ENCODE peak calls at places on chromosomes 2 and 18, in five cellular contexts. Q is K562, I is brain microvascular endothelial cell, D is ovary, L is lung. U is an unnamed sample.

GRCh38 chr2:171883275-171883893 is 10.7 kb downstream of the SLC25A12 start:
- DNase-seq in D (no peak), L (no peak), Q (no peak), I (no peak), U (no peak)

GRCh38 chr2:69817739-69818494 is 11.5 kb upstream of the GMCL1 start:
- DNase-seq in Q (peak), L (no peak), I (no peak), D (no peak), U (no peak)

GRCh38 chr18:22439447-22439846 is 21.7 kb upstream of the CTAGE1 start:
- DNase-seq in I (peak), L (no peak), Q (no peak), D (no peak), U (no peak)

GRCh38 chr2:62870966-62871365 is 165.5 kb downstream of the EHBP1 start:
- DNase-seq in Q (no peak), L (no peak), I (no peak), D (no peak), U (no peak)

GRCh38 chr2:36683002-36683401 is 13.5 kb upstream of the VIT start:
- DNase-seq in Q (no peak), D (no peak), I (no peak), L (no peak), U (no peak)

GRCh38 chr2:155679647-155680046 is 652.9 kb downstream of the NR4A2 start:
- DNase-seq in D (no peak), Q (no peak), I (no peak), L (no peak), U (no peak)

GRCh38 chr18:79947881-79948610 is 3.4 kb downstream of the SLC66A2 start:
- DNase-seq in I (no peak), L (no peak), Q (no peak), D (peak), U (peak)

GRCh38 chr18:4299395-4299794 is 155.7 kb downstream of the DLGAP1 start:
- DNase-seq in Q (no peak), L (no peak), D (no peak), I (no peak), U (no peak)

DNA sequence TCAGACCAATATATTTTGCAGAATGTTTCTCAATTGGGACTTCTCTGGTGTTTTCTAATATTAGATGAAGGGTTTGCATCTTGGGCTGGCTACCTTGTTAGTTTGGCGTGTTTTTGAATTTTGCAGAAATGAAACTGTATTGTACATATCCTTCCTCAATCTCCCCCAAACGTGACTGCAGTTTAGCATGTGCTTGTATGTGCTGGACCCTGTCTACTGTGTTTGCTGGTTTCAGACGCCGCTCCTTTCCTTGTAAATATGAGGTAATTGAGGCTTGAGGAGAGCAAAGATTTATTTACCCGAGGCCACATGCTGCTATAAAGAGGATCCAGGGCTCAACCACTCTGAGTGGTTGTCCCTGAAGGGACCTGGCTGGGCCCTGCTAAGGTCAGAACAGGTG is 57.2 kb downstream of the NGEF start:
- DNase-seq in I (no peak), D (no peak), Q (no peak), L (no peak), U (no peak)
- H3K27ac ChIP-seq in I (no peak), D (no peak), Q (no peak), L (no peak), U (no peak)

DNA sequence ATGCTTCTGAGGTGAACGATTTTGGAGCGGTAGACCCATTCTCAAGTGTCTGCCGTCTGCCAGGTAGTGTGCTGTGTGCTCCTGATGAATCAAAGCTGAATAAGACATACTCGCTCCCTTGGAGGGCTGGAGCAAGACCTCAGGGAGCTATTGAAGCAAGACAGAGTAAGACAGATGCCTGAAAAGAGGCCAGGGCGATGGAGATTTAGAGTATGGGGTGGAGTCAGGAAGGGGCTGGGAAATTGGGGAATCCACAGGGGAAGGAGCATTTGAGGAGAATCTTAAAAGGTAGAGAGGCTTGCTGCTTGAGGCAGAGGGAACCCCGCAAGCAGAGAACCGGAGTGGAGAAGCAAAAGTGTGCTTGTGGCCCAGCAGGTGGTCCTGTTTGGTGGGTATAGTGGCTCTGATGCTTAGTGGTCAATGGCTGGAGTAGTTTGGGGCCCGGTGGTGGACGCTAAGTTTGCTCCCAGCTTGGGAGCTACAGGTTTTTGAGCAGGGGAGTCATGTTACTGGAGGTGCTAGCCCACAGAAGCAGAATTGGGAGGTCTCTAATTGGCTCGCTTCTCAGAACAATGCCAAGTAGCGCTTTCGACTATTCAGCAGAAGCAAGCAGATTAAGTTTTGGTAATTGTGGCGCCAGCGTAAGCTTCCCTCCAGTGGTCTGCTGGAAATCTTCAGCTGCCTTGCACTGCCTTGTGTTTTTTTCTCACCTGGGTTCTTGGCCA is 2.0 kb downstream of the CNNM4 start:
- DNase-seq in I (no peak), L (no peak), D (no peak), Q (peak), U (no peak)
- H3K27ac ChIP-seq in I (no peak), L (no peak), D (no peak), Q (no peak), U (peak)

GRCh38 chr2:85748039-85748438 is 5.8 kb upstream of the ATOH8 start:
- DNase-seq in D (no peak), L (no peak), I (no peak), Q (no peak), U (no peak)

GRCh38 chr2:85747441-85747840 is 6.3 kb upstream of the ATOH8 start:
- DNase-seq in I (no peak), L (no peak), D (no peak), Q (no peak), U (no peak)

GRCh38 chr2:85744771-85745601 is 8.8 kb upstream of the ATOH8 start:
- DNase-seq in Q (no peak), L (no peak), D (peak), I (peak), U (peak)

GRCh38 chr2:85745619-85746018 is 8.2 kb upstream of the ATOH8 start:
- DNase-seq in L (no peak), I (no peak), Q (no peak), D (no peak), U (no peak)

DNA sequence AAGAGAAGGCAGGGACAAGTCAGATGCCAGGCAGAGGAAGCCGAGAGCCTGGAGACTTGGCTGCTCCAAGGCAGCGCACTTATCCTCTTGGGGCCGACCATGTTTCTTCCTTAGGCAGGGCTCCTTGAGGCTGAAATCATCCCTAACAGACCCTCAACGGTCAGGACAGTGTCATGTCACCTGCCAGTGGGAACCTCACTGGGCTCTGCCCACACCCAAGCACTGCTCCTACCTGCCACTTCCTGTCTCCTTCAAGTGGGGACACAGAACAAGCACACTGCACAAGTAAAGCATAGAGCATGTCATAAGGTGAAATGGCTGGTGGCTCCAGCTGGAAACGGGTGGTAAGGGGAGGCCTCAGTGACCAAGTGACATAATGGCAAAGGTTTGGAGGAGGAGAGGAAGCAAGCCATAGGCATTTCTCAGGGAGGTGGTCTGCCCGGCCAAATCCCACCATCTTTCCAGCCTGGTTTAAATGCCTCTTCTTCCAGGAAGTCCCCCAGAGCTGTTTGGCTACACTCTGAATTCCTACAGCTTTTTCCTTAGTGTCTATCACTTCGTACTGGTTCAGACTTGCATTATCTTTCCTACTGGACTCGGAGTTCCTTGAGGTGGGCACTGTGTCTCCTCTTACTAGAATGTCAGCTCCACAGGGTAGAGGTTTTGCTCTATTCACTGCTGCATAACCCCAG is 7.3 kb upstream of the ATOH8 start:
- DNase-seq in L (no peak), I (no peak), Q (no peak), D (no peak), U (no peak)
- H3K27ac ChIP-seq in L (peak), I (no peak), Q (no peak), D (no peak), U (peak)

GRCh38 chr2:173922068-173922467 is 43.1 kb downstream of the SP3 start:
- DNase-seq in D (no peak), I (no peak), Q (peak), L (no peak), U (no peak)

GRCh38 chr2:173922760-173923159 is 42.4 kb downstream of the SP3 start:
- DNase-seq in L (no peak), D (no peak), I (no peak), Q (no peak), U (no peak)

GRCh38 chr2:173929441-173929840 is 35.7 kb downstream of the SP3 start:
- DNase-seq in I (no peak), D (no peak), Q (no peak), L (no peak), U (no peak)

GRCh38 chr2:173924285-173924684 is 40.9 kb downstream of the SP3 start:
- DNase-seq in I (no peak), L (no peak), Q (no peak), D (no peak), U (no peak)

GRCh38 chr2:173926875-173927274 is 38.3 kb downstream of the SP3 start:
- DNase-seq in I (no peak), L (no peak), Q (no peak), D (no peak), U (no peak)
- H3K27ac ChIP-seq in I (no peak), L (no peak), Q (no peak), D (no peak), U (no peak)

GRCh38 chr18:2907459-2908145 is 60.8 kb downstream of the EMILIN2 start:
- DNase-seq in Q (no peak), L (no peak), I (no peak), D (no peak), U (no peak)
- H3K27ac ChIP-seq in Q (no peak), L (peak), I (no peak), D (peak), U (no peak)

DNA sequence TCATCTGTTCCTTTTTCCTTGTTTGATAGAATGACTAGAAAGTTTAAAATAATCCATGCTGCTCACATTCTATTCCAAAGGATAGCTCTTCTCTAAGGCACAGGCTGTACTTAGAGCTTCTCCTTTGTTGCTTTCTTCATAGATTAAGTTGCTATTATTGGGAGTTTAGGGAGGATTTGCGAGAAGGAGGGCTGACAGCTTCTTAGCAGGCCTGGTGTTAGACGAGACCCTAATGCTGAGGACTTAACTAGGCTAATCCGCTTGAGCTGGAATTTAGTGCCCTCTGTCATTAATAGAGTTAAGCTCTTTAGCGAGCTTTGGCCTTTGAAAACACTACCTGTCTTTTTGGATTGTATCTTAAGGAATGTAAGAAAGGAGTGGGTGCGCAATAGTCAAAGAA is 81.3 kb downstream of the MOGAT1 start:
- DNase-seq in D (no peak), L (no peak), I (no peak), Q (no peak), U (no peak)
- H3K27ac ChIP-seq in D (no peak), L (no peak), I (no peak), Q (no peak), U (peak)

GRCh38 chr2:46555011-46555410 is 75.6 kb downstream of the TMEM247 start:
- DNase-seq in D (no peak), L (no peak), Q (peak), I (no peak), U (no peak)
- H3K27ac ChIP-seq in D (no peak), L (no peak), Q (no peak), I (no peak), U (peak)

DNA sequence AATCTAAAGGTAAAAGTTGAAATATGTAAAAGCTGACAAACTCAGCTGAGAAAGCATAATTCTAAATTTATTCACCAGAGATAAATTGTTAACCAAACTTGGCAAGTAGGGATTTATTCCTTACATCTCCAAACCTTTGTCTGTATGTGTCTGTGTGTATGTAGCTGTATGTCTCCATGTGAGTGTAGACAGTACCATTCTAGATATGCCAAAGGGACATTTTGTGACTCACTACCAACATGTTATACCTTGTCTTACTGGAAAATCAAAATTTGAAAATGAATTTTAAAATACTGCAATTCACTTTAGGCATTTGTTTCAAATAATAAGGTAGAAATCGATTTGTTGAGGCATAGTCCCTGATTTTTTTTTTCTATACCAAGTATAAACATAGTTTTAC is 102.1 kb downstream of the ABCA12 start:
- DNase-seq in D (no peak), L (no peak), Q (no peak), I (no peak), U (no peak)
- H3K27ac ChIP-seq in D (no peak), L (no peak), Q (no peak), I (no peak), U (no peak)

GRCh38 chr18:62875320-62875719 is 160.0 kb downstream of the PHLPP1 start:
- DNase-seq in L (no peak), Q (no peak), I (no peak), D (no peak), U (no peak)
- H3K27ac ChIP-seq in L (no peak), Q (no peak), I (no peak), D (no peak), U (no peak)

GRCh38 chr2:215657844-215658243 is 222.0 kb upstream of the FN1 start:
- DNase-seq in L (no peak), Q (no peak), I (peak), D (no peak), U (no peak)

GRCh38 chr2:215654177-215654850 is 218.4 kb upstream of the FN1 start:
- DNase-seq in D (no peak), Q (no peak), L (no peak), I (no peak), U (no peak)

GRCh38 chr2:215652432-215652831 is 216.6 kb upstream of the FN1 start:
- DNase-seq in Q (no peak), D (no peak), I (no peak), L (no peak), U (peak)

GRCh38 chr2:215651412-215651811 is 215.5 kb upstream of the FN1 start:
- DNase-seq in L (no peak), I (no peak), Q (no peak), D (no peak), U (no peak)

GRCh38 chr2:215653344-215654015 is 217.6 kb upstream of the FN1 start:
- DNase-seq in L (no peak), Q (no peak), I (no peak), D (no peak), U (no peak)
- H3K27ac ChIP-seq in L (no peak), Q (no peak), I (peak), D (no peak), U (peak)

U was measured in sigmoid colon.